ENCODE peak calls at places on chromosomes 16 and 17, in four cellular contexts. K is activated T-cell treated with anti-CD3 and anti-CD28 coated beads for 24 hours; S is stimulated activated CD4-positive, alpha-beta T cell treated with anti-CD3 and anti-CD28 coated beads, Interleukin-4, amount 100 ng/mL, for 48 hours; N is NCI-H1092 treated with DMSO at 0.1 percent for 48 hours. L is an unnamed sample.

GRCh38 chr17:10748475-10749110 is 18.8 kb upstream of the TMEM220 start:
- DNase-seq in K (no peak), S (no peak), N (no peak), L (no peak)

GRCh38 chr17:57984936-57985674 is 2.9 kb downstream of the VEZF1 start:
- DNase-seq in K (no peak), S (no peak), N (no peak), L (no peak)

GRCh38 chr17:58156839-58157803 is 8.9 kb downstream of the OR4D1 start:
- DNase-seq in K (peak), S (peak), N (no peak), L (no peak)

GRCh38 chr16:9138021-9138680 is 46.7 kb downstream of the HAPSTR1 start:
- DNase-seq in K (no peak), S (no peak), N (no peak), L (no peak)

GRCh38 chr17:68288804-68289203 is 2.1 kb downstream of the SLC16A6 start:
- DNase-seq in K (no peak), S (no peak), N (no peak), L (no peak)

GRCh38 chr16:30582611-30583340 is 2.7 kb downstream of the ZNF785 start:
- DNase-seq in K (no peak), S (no peak), N (no peak), L (no peak)

GRCh38 chr17:76531501-76532038 is 5.9 kb downstream of the CYGB start:
- DNase-seq in K (no peak), S (no peak), N (no peak), L (no peak)

GRCh38 chr16:15721018-15721417 is 71.0 kb downstream of the NDE1 start:
- DNase-seq in K (no peak), S (no peak), N (no peak), L (no peak)

GRCh38 chr16:55377840-55378239 is 53.8 kb downstream of the IRX6 start:
- DNase-seq in K (no peak), S (no peak), N (no peak), L (no peak)

GRCh38 chr17:22703204-22703603 is 1010.9 kb downstream of the KCNJ18 start:
- DNase-seq in K (no peak), S (no peak), N (no peak), L (no peak)

GRCh38 chr17:760371-760770 is 8.3 kb upstream of the GEMIN4 start:
- DNase-seq in K (no peak), S (no peak), N (no peak), L (no peak)

GRCh38 chr16:67447508-67448076 is 16.7 kb downstream of the HSD11B2 start:
- DNase-seq in K (peak), S (peak), N (peak), L (no peak)

GRCh38 chr17:83030432-83030831 is 49.0 kb upstream of the METRNL start:
- DNase-seq in K (no peak), S (no peak), N (no peak), L (no peak)

GRCh38 chr16:54073356-54073755 is 213.2 kb downstream of the IRX3 start:
- DNase-seq in K (no peak), S (no peak), N (no peak), L (no peak)

GRCh38 chr16:69329369-69330285 is 761 bp downstream of the PDF start:
- DNase-seq in K (peak), S (peak), N (no peak), L (no peak)

GRCh38 chr17:76597156-76598003 is 11.7 kb upstream of the ST6GALNAC2 start:
- DNase-seq in K (no peak), S (no peak), N (peak), L (no peak)

GRCh38 chr17:77563439-77564102 is 394.9 kb upstream of the TNRC6C start:
- DNase-seq in K (no peak), S (no peak), N (no peak), L (no peak)

GRCh38 chr17:72502111-72502939 is 381.5 kb downstream of the SOX9 start:
- DNase-seq in K (no peak), S (no peak), N (no peak), L (no peak)

GRCh38 chr17:75006653-75007052 is 5.8 kb upstream of the MRPL58 start:
- DNase-seq in K (no peak), S (no peak), N (no peak), L (no peak)

GRCh38 chr17:18896947-18897346 is 39.0 kb downstream of the PRPSAP2 start:
- DNase-seq in K (no peak), S (no peak), N (no peak), L (no peak)

GRCh38 chr16:12201216-12201615 is 224.7 kb downstream of the SNX29 start:
- DNase-seq in K (no peak), S (no peak), N (no peak), L (no peak)

GRCh38 chr17:66495035-66495434 is 192.6 kb downstream of the PRKCA start:
- DNase-seq in K (no peak), S (no peak), N (no peak), L (no peak)

GRCh38 chr16:4693956-4694663 is 748 bp downstream of the NUDT16L1 start:
- DNase-seq in K (peak), S (peak), N (peak), L (no peak)

GRCh38 chr17:62611767-62612166 is 15.7 kb upstream of the MRC2 start:
- DNase-seq in K (no peak), S (no peak), N (no peak), L (no peak)

GRCh38 chr17:21814776-21815175 is 122.5 kb downstream of the KCNJ18 start:
- DNase-seq in K (no peak), S (no peak), N (no peak), L (no peak)

GRCh38 chr16:9966569-9967157 is 215.6 kb downstream of the GRIN2A start:
- DNase-seq in K (no peak), S (no peak), N (no peak), L (no peak)

GRCh38 chr17:45718791-45719190 is 65.3 kb upstream of the CRHR1 start:
- DNase-seq in K (no peak), S (no peak), N (no peak), L (no peak)

GRCh38 chr16:56858375-56858774 is 6.6 kb upstream of the SLC12A3 start:
- DNase-seq in K (no peak), S (no peak), N (no peak), L (no peak)

GRCh38 chr17:74466785-74467158 is 338 bp downstream of the CD300A start:
- DNase-seq in K (no peak), S (no peak), N (no peak), L (no peak)